ENCODE peak calls at places on chromosome 4, in ten cellular contexts. V is foreskin fibroblast; C is CD4-positive, alpha-beta T cell; E is fibroblast of pulmonary artery; P is right lobe of liver; F is AG09309; U is psoas muscle; Q is fibroblast of mammary gland; H is GM20000; M is fibroblast of lung. B is an unnamed sample.

GRCh38 chr4:141028024-141028529 is 105.2 kb downstream of the RNF150 start:
- DNase-seq in V (peak; percentile 90), C (no peak), E (peak; percentile 20), P (no peak), F (peak; percentile 94), U (no peak), Q (peak; percentile 95), H (no peak), M (peak; percentile 99), B (no peak)

GRCh38 chr4:37802068-37802666 is 24.3 kb upstream of the PGM2 start:
- DNase-seq in V (peak; percentile 75), C (no peak), E (peak; percentile 58), P (peak; percentile 61), F (no peak), U (peak; percentile 25), Q (peak; percentile 79), H (no peak), M (peak; percentile 54), B (no peak)

GRCh38 chr4:186920486-186920885 is 196.8 kb upstream of the FAT1 start:
- DNase-seq in V (peak; percentile 70), C (no peak), E (peak; percentile 41), P (no peak), F (no peak), U (no peak), Q (peak; percentile 63), H (no peak), M (peak; percentile 68), B (no peak)

GRCh38 chr4:76420901-76421581 is at the start of gene CCDC158:
- DNase-seq in V (peak; percentile 53), C (no peak), E (no peak), P (peak; percentile 72), F (no peak), U (peak; percentile 28), Q (no peak), H (peak; percentile 32), M (peak; percentile 36), B (no peak)

GRCh38 chr4:38131371-38132139 is 171.4 kb downstream of the PTTG2 start:
- DNase-seq in V (no peak), C (peak; percentile 49), E (peak; percentile 52), P (peak; percentile 33), F (no peak), U (no peak), Q (peak; percentile 49), H (peak; percentile 51), M (peak; percentile 72), B (no peak)

GRCh38 chr4:17636696-17637351 is 22.4 kb downstream of the MED28 start:
- DNase-seq in V (peak; percentile 90), C (peak; percentile 58), E (peak; percentile 77), P (peak; percentile 75), F (no peak), U (peak; percentile 78), Q (peak; percentile 74), H (peak; percentile 87), M (peak; percentile 54), B (no peak)

GRCh38 chr4:36209941-36210663 is 34.2 kb downstream of the ARAP2 start:
- DNase-seq in V (no peak), C (no peak), E (no peak), P (no peak), F (no peak), U (no peak), Q (no peak), H (peak; percentile 7), M (no peak), B (no peak)

GRCh38 chr4:141002323-141002805 is 130.9 kb downstream of the RNF150 start:
- DNase-seq in V (peak; percentile 64), C (no peak), E (peak; percentile 32), P (no peak), F (peak; percentile 42), U (no peak), Q (peak; percentile 7), H (no peak), M (peak; percentile 94), B (no peak)

DNA sequence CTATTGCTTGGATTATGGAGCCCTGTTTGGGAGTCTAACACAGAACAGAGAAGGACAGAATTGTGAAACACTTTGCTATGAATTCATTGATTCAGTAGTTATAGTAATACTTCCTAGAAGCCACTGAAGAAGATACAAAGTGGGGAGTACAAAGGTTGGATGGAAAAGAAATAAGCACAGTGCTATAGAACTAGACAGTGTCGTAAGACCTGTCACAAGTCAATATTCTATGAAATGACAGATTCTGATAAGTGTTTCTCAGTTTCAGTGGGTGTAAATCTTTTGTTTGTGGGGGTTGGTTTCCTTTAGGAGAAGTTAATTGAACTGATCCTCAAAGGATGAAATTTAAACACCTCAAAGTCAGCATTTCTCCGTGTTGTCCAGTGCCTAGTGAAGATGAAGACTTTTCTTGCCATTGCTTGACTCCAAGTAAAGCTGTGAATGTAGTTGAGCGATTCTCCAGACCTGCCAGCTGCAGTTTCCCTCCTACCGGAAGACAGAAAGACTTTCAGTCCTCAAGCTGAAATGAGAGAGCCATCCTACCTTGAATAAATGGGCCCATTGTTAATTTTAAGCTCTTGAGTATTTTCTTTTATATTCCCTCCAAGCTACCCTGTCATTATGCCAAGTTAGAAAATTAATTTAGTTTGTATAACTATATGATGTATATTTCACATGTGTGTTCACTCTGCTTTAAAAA is 7.9 kb downstream of the PDLIM5 start:
- DNase-seq in V (no peak), C (no peak), E (no peak), P (no peak), F (no peak), U (no peak), Q (no peak), H (no peak), M (no peak), B (no peak)
- TF ChIP-seq CTCF in V (no peak), C (no peak), E (no peak), P (no peak), F (no peak), U (no peak), Q (no peak), H (no peak), M (no peak), B (no peak)

GRCh38 chr4:98928131-98928504 is 815 bp downstream of the EIF4E start:
- DNase-seq in V (peak; percentile 88), C (no peak), E (peak; percentile 77), P (peak; percentile 70), F (no peak), U (peak; percentile 64), Q (peak; percentile 77), H (peak; percentile 67), M (peak; percentile 84), B (no peak)

GRCh38 chr4:98929341-98930267 is 671 bp upstream of the EIF4E start:
- DNase-seq in V (peak; percentile 98), C (peak; percentile 13), E (peak; percentile 89), P (peak; percentile 56), F (peak; percentile 90), U (peak; percentile 74), Q (peak; percentile 100), H (peak; percentile 59), M (peak; percentile 98), B (no peak)

GRCh38 chr4:98930311-98930865 is 1.5 kb upstream of the EIF4E start:
- DNase-seq in V (no peak), C (no peak), E (no peak), P (no peak), F (no peak), U (no peak), Q (peak; percentile 11), H (no peak), M (no peak), B (no peak)

GRCh38 chr4:98932539-98932938 is 3.6 kb upstream of the EIF4E start:
- DNase-seq in V (peak; percentile 78), C (no peak), E (peak; percentile 46), P (no peak), F (no peak), U (no peak), Q (peak; percentile 36), H (no peak), M (peak; percentile 60), B (no peak)

GRCh38 chr4:98928505-98929340 is at the start of gene EIF4E:
- DNase-seq in V (peak; percentile 99), C (peak; percentile 90), E (peak; percentile 99), P (peak; percentile 98), F (peak; percentile 97), U (peak; percentile 97), Q (peak; percentile 99), H (peak; percentile 91), M (peak; percentile 99), B (peak; percentile 98)
- TF ChIP-seq CTCF in V (no peak), C (peak; percentile 34), E (peak; percentile 5), P (no peak), F (peak; percentile 12), U (no peak), Q (peak; percentile 8), H (peak; percentile 30), M (no peak), B (peak; percentile 64)

GRCh38 chr4:118014831-118015230 is 19.5 kb upstream of the NDST3 start:
- DNase-seq in V (no peak), C (no peak), E (no peak), P (no peak), F (no peak), U (no peak), Q (no peak), H (no peak), M (no peak), B (no peak)

GRCh38 chr4:118012142-118012541 is 22.1 kb upstream of the NDST3 start:
- DNase-seq in V (no peak), C (no peak), E (no peak), P (no peak), F (no peak), U (no peak), Q (no peak), H (no peak), M (peak; percentile 6), B (no peak)
- TF ChIP-seq CTCF in V (no peak), C (no peak), E (no peak), P (no peak), F (peak; percentile 14), U (no peak), Q (peak; percentile 8), H (no peak), M (peak; percentile 31), B (peak; percentile 33)

DNA sequence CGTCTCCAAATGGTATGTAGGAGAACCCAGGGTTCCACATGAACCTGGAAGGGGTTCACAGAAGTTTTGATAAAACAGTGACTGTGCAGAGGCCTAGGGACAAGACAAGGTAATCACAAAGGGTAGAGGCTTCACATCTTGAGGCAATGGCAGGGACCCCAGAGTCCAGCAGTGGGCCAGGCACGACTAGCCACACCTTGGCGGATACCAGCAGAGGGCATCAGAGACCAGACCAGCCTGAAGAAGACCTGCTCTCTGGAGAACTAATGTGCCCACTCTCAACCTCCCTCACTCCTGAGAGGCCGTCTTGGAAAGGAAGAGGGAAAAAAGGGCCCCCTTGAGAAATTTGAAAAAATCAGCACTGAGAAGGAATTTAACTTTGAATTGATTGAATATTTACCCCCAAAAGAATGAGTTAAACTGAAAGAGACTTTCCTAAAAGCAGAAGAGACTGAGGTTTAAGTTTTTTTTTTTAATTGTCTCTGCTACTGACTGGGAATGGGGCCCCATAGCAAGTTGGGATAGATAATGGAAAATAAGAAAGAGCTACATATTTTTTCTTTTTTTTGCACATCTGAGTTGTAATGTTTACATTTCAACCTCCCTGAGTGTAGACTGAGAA is 243.8 kb upstream of the JADE1 start:
- DNase-seq in V (peak; percentile 55), C (no peak), E (peak; percentile 71), P (peak; percentile 58), F (no peak), U (peak; percentile 30), Q (peak; percentile 28), H (peak; percentile 37), M (no peak), B (no peak)
- TF ChIP-seq CTCF in V (peak; percentile 33), C (no peak), E (peak; percentile 62), P (peak; percentile 61), F (peak; percentile 55), U (peak; percentile 42), Q (peak; percentile 33), H (peak; percentile 56), M (peak; percentile 51), B (peak; percentile 75)

DNA sequence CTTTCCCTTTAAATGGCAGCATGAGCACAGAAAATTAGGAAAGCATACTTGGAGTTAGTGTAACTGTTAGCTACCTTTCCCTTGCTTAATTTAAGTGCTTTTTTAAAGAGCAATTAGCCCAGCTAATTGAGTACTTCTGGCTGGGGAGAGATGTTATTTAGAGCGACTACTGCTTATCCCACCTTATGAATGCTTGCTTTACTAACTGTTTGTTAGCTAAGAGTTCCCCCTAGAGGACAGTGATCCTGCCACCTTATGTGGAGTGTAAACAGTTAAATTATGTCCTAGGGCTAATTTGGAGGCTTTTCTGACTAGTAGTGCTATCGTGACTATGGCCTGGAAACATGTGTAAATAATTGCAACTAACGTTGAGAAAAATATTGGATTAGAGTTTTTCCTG is 909.4 kb downstream of the FSTL5 start:
- DNase-seq in V (no peak), C (no peak), E (no peak), P (no peak), F (no peak), U (no peak), Q (no peak), H (no peak), M (no peak), B (no peak)
- TF ChIP-seq CTCF in V (no peak), C (no peak), E (no peak), P (no peak), F (no peak), U (no peak), Q (no peak), H (no peak), M (no peak), B (no peak)